ENCODE peak calls at places on chromosomes 16 and 17, in seven cellular contexts. P, A, U, R, S, O and J are unnamed samples.
A peak's percentile ranks its signal among the peaks of the same experiment; 100 is the strongest.

GRCh38 chr17:3475812-3476686 is at the start of gene ASPA:
- ATAC-seq in R (no peak), O (no peak), S (no peak), P (no peak), A (peak; percentile 72), U (no peak), J (no peak)

GRCh38 chr17:58329808-58330543 is 1.4 kb upstream of the TSPOAP1 start:
- ATAC-seq in O (peak; percentile 6), R (no peak), P (peak; percentile 3), S (no peak), U (peak; percentile 27), A (no peak), J (peak; percentile 2)

GRCh38 chr17:56244268-56244890 is 91.1 kb downstream of the ANKFN1 start:
- ATAC-seq in R (peak; percentile 53), S (no peak), O (no peak), P (no peak), U (peak; percentile 63), A (no peak), J (no peak)

GRCh38 chr17:10205549-10206185 is 7.3 kb upstream of the GAS7 start:
- ATAC-seq in P (no peak), U (peak; percentile 55), R (no peak), O (no peak), S (no peak), A (no peak), J (no peak)

GRCh38 chr16:7405166-7405565 is 72.5 kb downstream of the RBFOX1 start:
- ATAC-seq in P (no peak), S (no peak), U (no peak), O (no peak), A (peak; percentile 90), R (no peak), J (no peak)

GRCh38 chr16:17578921-17579876 is 108.4 kb upstream of the XYLT1 start:
- ATAC-seq in R (peak; percentile 100), S (no peak), U (peak; percentile 86), P (peak; percentile 63), A (peak; percentile 79), O (peak; percentile 71), J (peak; percentile 67)

GRCh38 chr17:67492251-67492740 is 115.2 kb downstream of the PITPNC1 start:
- ATAC-seq in U (peak; percentile 52), P (no peak), A (no peak), S (no peak), R (no peak), O (peak; percentile 52), J (no peak)

GRCh38 chr16:27228621-27229501 is 25.5 kb downstream of the KDM8 start:
- ATAC-seq in S (no peak), R (no peak), A (peak; percentile 53), P (no peak), O (no peak), U (no peak), J (peak; percentile 47)

GRCh38 chr17:4978720-4979119 is 8.8 kb downstream of the CAMTA2 start:
- ATAC-seq in R (no peak), U (no peak), A (no peak), S (no peak), P (no peak), O (no peak), J (no peak)

GRCh38 chr17:61129232-61129631 is 270.4 kb upstream of the TBX2 start:
- ATAC-seq in U (no peak), S (no peak), R (no peak), P (no peak), O (no peak), A (no peak), J (no peak)

GRCh38 chr17:74949455-74950115 is 13.9 kb downstream of the OTOP3 start:
- ATAC-seq in A (no peak), U (no peak), O (no peak), P (no peak), R (peak; percentile 9), S (peak; percentile 14), J (no peak)

GRCh38 chr17:66235377-66235994 is 6.3 kb upstream of the APOH start:
- ATAC-seq in A (no peak), S (no peak), O (no peak), U (no peak), P (no peak), R (no peak), J (no peak)

GRCh38 chr17:81927145-81927652 is 336 bp downstream of the MAFG start:
- ATAC-seq in P (peak; percentile 49), R (peak; percentile 14), S (no peak), O (peak; percentile 0), A (no peak), U (peak; percentile 4), J (peak; percentile 46)

GRCh38 chr17:78268191-78268874 is 36.9 kb downstream of the TMEM235 start:
- ATAC-seq in A (no peak), P (no peak), U (no peak), S (no peak), R (no peak), O (no peak), J (no peak)

GRCh38 chr16:4515611-4516233 is 22.9 kb downstream of the CDIP1 start:
- ATAC-seq in U (peak; percentile 42), P (peak; percentile 21), O (peak; percentile 44), R (no peak), S (no peak), A (no peak), J (peak; percentile 92)

GRCh38 chr16:70529051-70529777 is 5.6 kb downstream of the SF3B3 start:
- ATAC-seq in A (no peak), P (no peak), O (peak; percentile 32), U (peak; percentile 42), S (peak; percentile 37), R (peak; percentile 59), J (no peak)

GRCh38 chr17:13016881-13017622 is 775 bp downstream of the ELAC2 start:
- ATAC-seq in O (no peak), U (peak; percentile 5), P (no peak), A (peak; percentile 32), R (peak; percentile 26), S (peak; percentile 9), J (peak; percentile 35)

GRCh38 chr16:74462361-74462760 is 41.1 kb upstream of the CLEC18B start:
- ATAC-seq in A (no peak), S (peak; percentile 84), O (no peak), U (no peak), P (no peak), R (no peak), J (no peak)

GRCh38 chr16:1446296-1447080 is 2.1 kb upstream of the CCDC154 start:
- ATAC-seq in P (no peak), O (no peak), A (no peak), R (no peak), U (no peak), S (no peak), J (no peak)

GRCh38 chr17:71084219-71084618 is 914.9 kb downstream of the KCNJ2 start:
- ATAC-seq in S (peak; percentile 70), O (no peak), A (no peak), P (no peak), R (peak; percentile 87), U (no peak), J (no peak)

GRCh38 chr16:16073884-16074781 is 124.7 kb downstream of the ABCC1 start:
- ATAC-seq in R (peak; percentile 78), P (no peak), S (no peak), O (no peak), A (peak; percentile 58), U (no peak), J (peak; percentile 20)

GRCh38 chr17:65131244-65131643 is 5.9 kb upstream of the RGS9 start:
- ATAC-seq in A (no peak), U (no peak), S (no peak), R (no peak), P (no peak), O (no peak), J (no peak)

GRCh38 chr16:85960486-85961046 is 61.6 kb downstream of the IRF8 start:
- ATAC-seq in O (no peak), S (no peak), A (peak; percentile 62), U (no peak), P (no peak), R (no peak), J (no peak)

GRCh38 chr16:27169511-27170071 is 33.7 kb upstream of the KDM8 start:
- ATAC-seq in P (peak; percentile 86), O (peak; percentile 87), A (no peak), R (peak; percentile 87), S (peak; percentile 86), U (peak; percentile 92), J (no peak)

GRCh38 chr17:1604831-1605528 is 23.7 kb downstream of the SLC43A2 start:
- ATAC-seq in A (no peak), O (no peak), S (no peak), U (no peak), P (no peak), R (no peak), J (no peak)

GRCh38 chr16:86700396-86700945 is 122.1 kb downstream of the FOXL1 start:
- ATAC-seq in U (no peak), R (no peak), A (no peak), S (no peak), O (no peak), P (no peak), J (no peak)

GRCh38 chr17:30378191-30378796 is 433 bp upstream of the CPD start:
- ATAC-seq in O (peak; percentile 50), P (peak; percentile 61), R (no peak), U (peak; percentile 40), S (no peak), A (peak; percentile 31), J (peak; percentile 15)